ENCODE peak calls at places on chromosomes 6 and 20, in nine cellular contexts. N is SJCRH30; H is bronchial epithelial cell; A is effector memory CD4-positive, alpha-beta T cell; F is BE2C; B is CD8-positive, alpha-beta memory T cell; C is dorsolateral prefrontal cortex; U is right atrium auricular region; I is fibroblast of lung. R is an unnamed sample.

GRCh38 chr6:31734703-31735500 is 1.4 kb downstream of the CLIC1 start:
- DNase-seq in A (peak), F (peak), N (peak), U (peak), H (peak), I (peak), B (peak), C (no peak), R (peak)

GRCh38 chr6:129691043-129691640 is 18.8 kb downstream of the ARHGAP18 start:
- DNase-seq in I (no peak), N (no peak), A (no peak), C (no peak), B (no peak), U (no peak), F (no peak), H (no peak), R (no peak)

GRCh38 chr6:73129653-73130443 is 95.4 kb downstream of the KHDC1L start:
- DNase-seq in N (peak), U (peak), C (peak), H (peak), A (peak), F (peak), I (peak), B (peak), R (peak)

GRCh38 chr20:21509597-21510331 is 4.1 kb downstream of the NKX2-2 start:
- DNase-seq in C (no peak), B (no peak), A (no peak), U (no peak), F (no peak), H (no peak), I (peak), N (no peak), R (no peak)

GRCh38 chr6:25387921-25388320 is 108.7 kb downstream of the CARMIL1 start:
- DNase-seq in U (no peak), H (no peak), A (no peak), F (no peak), I (no peak), N (no peak), C (no peak), B (no peak), R (no peak)

GRCh38 chr6:148934956-148935355 is 188.1 kb downstream of the UST start:
- DNase-seq in N (no peak), A (no peak), C (no peak), F (no peak), H (no peak), B (no peak), I (no peak), U (no peak), R (no peak)

GRCh38 chr6:14804444-14805210 is 441.2 kb upstream of the JARID2 start:
- DNase-seq in H (peak), U (peak), N (peak), C (peak), F (peak), I (peak), B (no peak), A (no peak), R (peak)

GRCh38 chr20:46648903-46649649 is 2.2 kb downstream of the SLC13A3 start:
- DNase-seq in C (no peak), N (peak), F (no peak), U (no peak), I (no peak), A (no peak), H (no peak), B (no peak), R (no peak)

GRCh38 chr20:7775072-7775471 is 165.2 kb downstream of the HAO1 start:
- DNase-seq in B (no peak), F (no peak), C (no peak), H (no peak), N (peak), I (peak), U (no peak), A (no peak), R (no peak)

GRCh38 chr6:135475292-135475886 is 22.2 kb downstream of the AHI1 start:
- DNase-seq in F (no peak), I (no peak), B (no peak), U (no peak), A (no peak), H (no peak), N (peak), C (no peak), R (no peak)

GRCh38 chr20:34180460-34181108 is 60.6 kb upstream of the ASIP start:
- DNase-seq in U (no peak), N (no peak), F (no peak), C (no peak), A (no peak), H (peak), I (no peak), B (no peak), R (no peak)

GRCh38 chr6:119318176-119318575 is 31.4 kb downstream of the MAN1A1 start:
- DNase-seq in B (no peak), A (no peak), U (no peak), F (no peak), C (no peak), I (no peak), N (no peak), H (no peak), R (no peak)

GRCh38 chr6:85143686-85144085 is 306.2 kb upstream of the NT5E start:
- DNase-seq in N (no peak), I (no peak), U (no peak), B (no peak), A (no peak), F (no peak), C (no peak), H (no peak), R (no peak)

GRCh38 chr6:40759259-40759658 is 172.1 kb upstream of the LRFN2 start:
- DNase-seq in F (no peak), C (no peak), N (no peak), B (no peak), I (no peak), U (no peak), A (no peak), H (no peak), R (no peak)

GRCh38 chr20:5168582-5169396 is 42.0 kb downstream of the CDS2 start:
- DNase-seq in C (no peak), U (no peak), I (peak), H (peak), F (no peak), B (peak), A (no peak), N (peak), R (peak)

GRCh38 chr6:97394160-97394748 is 111.2 kb upstream of the MMS22L start:
- DNase-seq in F (peak), C (no peak), A (peak), H (peak), I (peak), N (peak), U (no peak), B (peak), R (no peak)

GRCh38 chr20:10213526-10213925 is 5.1 kb upstream of the SNAP25 start:
- DNase-seq in F (no peak), U (no peak), C (no peak), I (no peak), B (no peak), A (no peak), N (no peak), H (no peak), R (no peak)

GRCh38 chr6:156387472-156387871 is 389.7 kb upstream of the ARID1B start:
- DNase-seq in F (no peak), B (no peak), A (no peak), I (no peak), N (no peak), H (no peak), C (no peak), U (no peak), R (no peak)

GRCh38 chr6:117280922-117281321 is 15.6 kb downstream of the VGLL2 start:
- DNase-seq in U (no peak), N (peak), H (no peak), F (peak), I (no peak), A (no peak), B (no peak), C (no peak), R (no peak)

GRCh38 chr6:41741625-41742490 is 5.3 kb downstream of the PGC start:
- DNase-seq in C (no peak), N (peak), U (no peak), I (no peak), H (no peak), A (no peak), F (no peak), B (no peak), R (no peak)

GRCh38 chr6:166779381-166779780 is 152.3 kb upstream of the RPS6KA2 start:
- DNase-seq in U (no peak), C (no peak), B (no peak), N (no peak), F (no peak), A (no peak), I (no peak), H (no peak), R (no peak)

GRCh38 chr20:63658749-63659187 is 656 bp downstream of the RTEL1 start:
- DNase-seq in N (no peak), C (no peak), H (no peak), A (no peak), U (no peak), I (peak), F (no peak), B (no peak), R (no peak)

GRCh38 chr6:29743568-29743967 is 20.3 kb downstream of the HLA-F start:
- DNase-seq in A (no peak), I (no peak), U (no peak), H (no peak), C (no peak), F (no peak), N (no peak), B (no peak), R (no peak)

GRCh38 chr6:18823782-18824386 is 436.7 kb downstream of the RNF144B start:
- DNase-seq in B (no peak), U (no peak), A (no peak), F (peak), I (peak), C (no peak), H (peak), N (peak), R (no peak)

GRCh38 chr20:7859371-7859802 is 80.9 kb downstream of the HAO1 start:
- DNase-seq in N (peak), A (no peak), B (no peak), H (peak), U (no peak), I (peak), C (no peak), F (peak), R (peak)

GRCh38 chr6:46491789-46492547 is 719 bp upstream of the RCAN2 start:
- DNase-seq in C (peak), F (peak), I (peak), U (no peak), N (no peak), B (no peak), A (no peak), H (peak), R (peak)

GRCh38 chr6:134031696-134032255 is 20.6 kb downstream of the SLC2A12 start:
- DNase-seq in C (no peak), B (no peak), N (peak), H (peak), U (no peak), F (no peak), A (no peak), I (peak), R (no peak)

GRCh38 chr6:66605971-66606370 is 898.9 kb upstream of the EYS start:
- DNase-seq in A (no peak), U (no peak), F (no peak), B (no peak), H (no peak), C (no peak), N (no peak), I (no peak), R (no peak)

GRCh38 chr6:27617700-27618689 is 145.1 kb upstream of the ZNF184 start:
- DNase-seq in C (no peak), A (no peak), H (peak), U (no peak), N (peak), I (peak), F (peak), B (no peak), R (no peak)

DNA sequence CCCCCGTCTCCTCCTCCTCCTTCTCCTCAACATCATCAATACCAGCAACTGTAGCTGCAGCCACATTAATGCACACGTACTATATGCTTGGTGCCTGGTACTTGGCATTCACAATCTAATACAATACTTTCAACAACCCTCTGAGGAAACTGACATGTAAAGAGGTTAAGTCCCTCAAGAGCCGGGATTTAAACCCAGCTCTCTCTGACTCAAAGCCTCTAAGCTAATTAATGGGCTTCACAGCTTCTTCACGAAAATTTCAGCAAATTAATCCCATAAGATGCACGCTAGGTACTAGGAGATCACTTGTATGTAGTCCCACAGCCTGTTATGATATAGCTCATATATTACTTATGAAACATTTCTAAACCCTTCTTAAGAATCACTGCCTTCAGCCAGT is 73.1 kb upstream of the IPCEF1 start:
- DNase-seq in N (no peak), C (no peak), U (no peak), H (no peak), I (no peak), F (no peak), B (no peak), A (no peak), R (no peak)
- H3K4me3 ChIP-seq in N (no peak), C (no peak), U (no peak), H (no peak), I (no peak), F (no peak), B (no peak), A (no peak), R (no peak)

GRCh38 chr20:43666376-43667328 is at the start of gene MYBL2:
- DNase-seq in B (peak), U (no peak), C (no peak), I (peak), A (peak), H (peak), F (peak), N (peak), R (peak)
- H3K4me3 ChIP-seq in B (peak), U (no peak), C (peak), I (peak), A (peak), H (peak), F (peak), N (peak), R (peak)

GRCh38 chr6:2750832-2751231 is at the start of gene MYLK4:
- DNase-seq in A (no peak), N (peak), F (no peak), H (no peak), B (no peak), I (no peak), C (no peak), U (no peak), R (no peak)
- H3K4me3 ChIP-seq in A (no peak), N (peak), F (no peak), H (no peak), B (no peak), I (no peak), C (peak), U (no peak), R (peak)

DNA sequence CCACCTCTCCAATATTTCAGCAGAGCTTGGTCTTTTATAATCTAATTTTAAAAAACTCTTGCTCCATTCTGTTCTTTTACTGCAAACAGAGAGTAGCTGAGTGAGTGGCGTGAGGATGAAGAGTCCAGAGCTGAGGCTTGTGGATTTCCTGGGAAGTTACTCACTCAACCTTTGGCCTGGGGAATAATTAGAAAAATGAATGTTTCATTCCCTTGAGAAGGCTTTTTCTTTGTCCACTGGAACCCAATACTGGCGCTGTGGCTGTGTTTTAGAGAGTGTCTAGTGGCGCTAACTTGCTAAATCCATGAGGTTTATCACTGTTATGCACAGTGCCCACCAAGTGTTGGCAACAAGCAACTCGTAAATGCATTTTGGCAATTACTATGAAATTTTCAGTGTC is 251.5 kb downstream of the HIVEP2 start:
- DNase-seq in F (no peak), H (no peak), A (no peak), N (no peak), I (peak), C (no peak), B (no peak), U (no peak), R (no peak)
- H3K4me3 ChIP-seq in F (no peak), H (no peak), A (no peak), N (no peak), I (no peak), C (no peak), B (no peak), U (no peak), R (no peak)

GRCh38 chr6:3285049-3285639 is 26.4 kb downstream of the PSMG4 start:
- DNase-seq in B (no peak), I (no peak), H (no peak), F (no peak), U (no peak), A (no peak), C (peak), N (no peak), R (no peak)

GRCh38 chr6:3283241-3283640 is 24.5 kb downstream of the PSMG4 start:
- DNase-seq in H (no peak), I (no peak), F (no peak), C (no peak), B (no peak), A (no peak), N (no peak), U (no peak), R (no peak)

GRCh38 chr6:3284436-3284876 is 25.7 kb downstream of the PSMG4 start:
- DNase-seq in C (peak), A (no peak), I (no peak), B (no peak), F (peak), N (no peak), U (no peak), H (no peak), R (no peak)

GRCh38 chr6:3282461-3283236 is 23.9 kb downstream of the PSMG4 start:
- DNase-seq in N (no peak), F (no peak), I (peak), A (no peak), C (peak), U (no peak), H (no peak), B (no peak), R (no peak)

GRCh38 chr6:3283641-3284435 is 25.1 kb downstream of the PSMG4 start:
- DNase-seq in A (no peak), H (no peak), C (peak), U (no peak), N (no peak), B (no peak), F (no peak), I (no peak), R (no peak)
- H3K4me3 ChIP-seq in A (no peak), H (no peak), C (no peak), U (no peak), N (no peak), B (no peak), F (no peak), I (no peak), R (no peak)

DNA sequence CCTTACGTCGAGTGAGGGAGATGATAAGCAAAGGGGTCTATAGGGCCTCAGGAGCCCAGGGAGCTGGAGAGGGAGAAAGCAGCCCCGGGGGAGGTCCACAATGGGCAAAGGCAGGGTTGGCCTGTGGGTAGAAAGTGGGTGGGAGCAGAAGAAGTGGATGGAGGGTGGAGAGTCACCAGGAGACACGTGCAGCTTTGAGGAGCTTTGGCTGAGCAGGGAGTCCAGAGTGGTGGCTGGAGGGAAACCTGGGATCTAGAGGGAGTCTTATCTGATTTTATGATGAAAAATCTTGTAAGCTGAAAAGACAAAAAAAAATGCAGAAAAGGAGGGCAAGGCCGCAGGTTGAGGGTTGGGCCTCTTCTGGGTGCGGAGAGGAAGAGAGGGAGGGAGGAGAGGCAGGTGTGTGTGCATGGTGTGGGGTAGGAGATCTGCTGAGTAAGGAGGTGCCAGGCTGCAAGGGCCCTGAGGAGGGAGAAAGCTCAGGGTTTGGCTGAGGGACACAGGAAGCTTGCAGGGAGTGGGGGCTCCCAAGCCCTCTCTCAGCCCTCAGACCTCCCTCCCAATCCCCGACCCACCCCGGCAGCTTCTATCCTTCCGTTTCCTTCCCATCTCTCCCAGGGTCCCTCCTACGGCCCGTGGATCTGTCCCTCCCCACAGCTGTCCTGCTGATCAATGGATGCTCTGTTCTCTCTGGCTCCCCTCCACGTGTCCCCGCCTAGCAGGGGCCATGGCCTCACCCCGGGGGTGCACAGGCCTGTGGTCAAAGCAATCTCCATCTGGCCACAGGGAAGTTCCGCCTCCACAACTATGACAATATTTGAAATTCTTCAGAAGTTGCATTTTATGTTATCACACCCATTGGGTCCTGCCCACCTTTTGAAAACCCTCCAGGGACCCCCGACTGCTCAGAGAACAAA is 17.1 kb upstream of the BPI start:
- DNase-seq in H (no peak), C (peak), A (no peak), U (no peak), F (no peak), I (peak), N (peak), B (no peak), R (peak)
- H3K4me3 ChIP-seq in H (no peak), C (no peak), A (no peak), U (no peak), F (no peak), I (no peak), N (peak), B (no peak), R (no peak)

DNA sequence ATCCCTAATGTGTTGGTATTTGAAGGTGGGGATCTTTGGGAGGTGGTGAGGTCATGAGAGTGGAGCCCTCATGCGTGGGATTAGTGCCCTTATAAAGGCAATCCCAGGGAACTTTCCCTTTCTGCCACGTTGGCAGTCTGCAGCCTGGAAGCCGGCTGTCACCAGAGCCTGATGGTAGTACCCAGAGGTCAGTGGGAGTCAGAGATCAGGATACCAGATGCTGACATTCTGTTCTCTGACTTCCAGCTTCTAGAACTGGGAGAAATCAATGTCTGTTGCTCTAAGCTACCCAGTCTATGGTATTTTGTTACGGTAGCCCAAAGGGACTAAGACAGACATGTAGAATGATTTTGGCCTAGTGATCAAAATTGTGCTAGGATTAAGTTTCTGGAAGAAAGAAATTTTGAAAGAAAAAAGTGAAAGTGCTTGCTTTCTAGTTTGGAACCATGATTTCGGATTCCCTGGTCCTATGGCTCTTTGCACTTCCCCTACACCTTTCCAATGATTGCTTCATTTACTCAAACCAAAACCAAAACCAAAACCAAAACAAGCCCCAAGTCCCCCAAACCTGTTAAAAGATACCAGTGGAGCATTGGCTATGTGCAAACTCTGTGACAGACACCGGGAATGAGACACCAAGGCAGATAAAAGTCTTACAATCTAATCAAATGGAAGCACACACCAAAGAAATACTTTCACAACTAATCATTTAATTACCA is 173.7 kb upstream of the ZNF217 start:
- DNase-seq in C (no peak), U (no peak), H (no peak), A (no peak), B (no peak), N (no peak), F (no peak), I (no peak), R (no peak)
- H3K4me3 ChIP-seq in C (no peak), U (no peak), H (no peak), A (no peak), B (no peak), N (no peak), F (no peak), I (no peak), R (no peak)

DNA sequence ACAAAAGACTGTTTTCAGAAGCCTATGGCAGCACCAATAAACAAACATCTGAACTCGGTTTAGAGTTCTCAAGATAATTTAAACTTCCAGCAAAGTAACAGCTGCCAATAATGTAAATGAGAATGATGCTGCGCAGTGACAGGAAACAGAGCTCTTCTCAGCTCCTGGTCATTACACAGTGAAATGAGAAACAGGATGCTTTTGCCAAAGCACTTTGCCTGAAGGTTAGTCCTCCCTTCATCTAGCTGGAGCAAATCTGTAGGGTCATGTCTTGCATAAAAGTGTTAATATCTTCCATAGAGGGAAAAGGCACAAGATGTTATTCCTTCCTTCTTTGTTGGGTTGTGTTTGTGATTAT is 102.7 kb upstream of the BEND6 start:
- DNase-seq in B (no peak), A (no peak), F (no peak), I (no peak), N (no peak), C (no peak), H (no peak), U (no peak), R (no peak)
- H3K4me3 ChIP-seq in B (no peak), A (no peak), F (peak), I (peak), N (no peak), C (peak), H (no peak), U (no peak), R (peak)

R was measured in heart right ventricle.